ENCODE peak calls at places on chromosomes 16 and 17, in five cellular contexts. N is CD8-positive, alpha-beta T cell; T is body of pancreas; X is endothelial cell; L is choroid plexus epithelial cell. C is an unnamed sample.

GRCh38 chr17:3970668-3971067 is 6.4 kb upstream of the ATP2A3 start:
- DNase-seq in N (no peak), T (no peak), X (no peak), L (no peak), C (no peak)

GRCh38 chr16:72241930-72242329 is 70.0 kb upstream of the PMFBP1 start:
- DNase-seq in N (no peak), T (peak), X (peak), L (peak), C (no peak)

GRCh38 chr17:72858826-72859495 is 233.5 kb downstream of the SLC39A11 start:
- DNase-seq in N (no peak), T (no peak), X (no peak), L (no peak), C (no peak)

GRCh38 chr17:2042355-2042929 is 620 bp downstream of the OVCA2 start:
- DNase-seq in N (no peak), T (no peak), X (peak), L (peak), C (no peak)

GRCh38 chr16:57284206-57284951 is at the start of gene PLLP:
- DNase-seq in N (peak), T (peak), X (peak), L (peak), C (peak)

GRCh38 chr17:78623541-78623940 is 46.3 kb upstream of the DNAH17 start:
- DNase-seq in N (no peak), T (no peak), X (no peak), L (no peak), C (no peak)

GRCh38 chr16:57264381-57264780 is 19.3 kb downstream of the ARL2BP start:
- DNase-seq in N (no peak), T (no peak), X (no peak), L (no peak), C (no peak)

GRCh38 chr17:72169823-72170222 is 49.0 kb downstream of the SOX9 start:
- DNase-seq in N (no peak), T (no peak), X (no peak), L (no peak), C (no peak)

GRCh38 chr16:51327001-51327400 is 175.9 kb upstream of the SALL1 start:
- DNase-seq in N (no peak), T (no peak), X (no peak), L (peak), C (no peak)

GRCh38 chr16:57829969-57830360 is 27.7 kb upstream of the KIFC3 start:
- DNase-seq in N (no peak), T (no peak), X (no peak), L (no peak), C (no peak)

GRCh38 chr16:69345923-69346322 is 5.7 kb downstream of the TMED6 start:
- DNase-seq in N (no peak), T (no peak), X (no peak), L (no peak), C (no peak)

GRCh38 chr17:39699818-39700147 is at the start of gene ERBB2:
- DNase-seq in N (no peak), T (peak), X (peak), L (peak), C (no peak)

GRCh38 chr17:44971776-44972483 is 3.8 kb upstream of the C1QL1 start:
- DNase-seq in N (no peak), T (no peak), X (no peak), L (peak), C (no peak)

GRCh38 chr16:27449434-27450188 is 47.6 kb downstream of the IL21R start:
- DNase-seq in N (peak), T (no peak), X (no peak), L (no peak), C (peak)

GRCh38 chr16:10405386-10405939 is 19.6 kb downstream of the ATF7IP2 start:
- DNase-seq in N (no peak), T (peak), X (no peak), L (peak), C (no peak)

GRCh38 chr16:19654147-19654546 is 63.9 kb downstream of the KNOP1 start:
- DNase-seq in N (no peak), T (no peak), X (no peak), L (no peak), C (no peak)

GRCh38 chr17:80668375-80669149 is 123.9 kb downstream of the RPTOR start:
- DNase-seq in N (no peak), T (no peak), X (no peak), L (no peak), C (no peak)

GRCh38 chr17:50626037-50626574 is 8.6 kb upstream of the ABCC3 start:
- DNase-seq in N (peak), T (peak), X (peak), L (peak), C (peak)

DNA sequence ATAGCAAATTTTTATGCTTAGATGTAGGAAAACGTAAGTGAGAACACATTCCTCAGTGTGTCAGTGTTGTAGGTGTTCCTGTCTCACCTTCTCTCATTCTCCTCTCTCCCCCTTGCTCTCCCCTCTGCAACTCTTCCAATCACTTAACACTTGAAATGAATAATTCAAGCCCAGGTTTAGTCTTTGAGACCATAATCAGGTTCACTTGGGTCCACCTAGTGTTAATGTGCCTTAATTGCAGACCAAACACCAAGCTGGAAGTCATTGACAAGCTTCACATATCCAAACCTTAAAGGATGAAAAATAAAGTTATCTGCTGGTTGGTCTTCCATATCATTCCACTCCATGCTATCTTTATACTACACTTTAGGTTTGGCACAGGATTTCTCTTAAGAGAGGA is 37.0 kb downstream of the STXBP4 start:
- DNase-seq in N (no peak), T (peak), X (no peak), L (peak), C (no peak)
- TF ChIP-seq CTCF in N (no peak), T (peak), X (peak), L (peak), C (peak)

GRCh38 chr17:48317732-48318131 is 112.3 kb downstream of the SKAP1 start:
- DNase-seq in N (no peak), T (no peak), X (no peak), L (no peak), C (no peak)

GRCh38 chr17:48326311-48326710 is 103.7 kb downstream of the SKAP1 start:
- DNase-seq in N (no peak), T (no peak), X (no peak), L (no peak), C (no peak)

DNA sequence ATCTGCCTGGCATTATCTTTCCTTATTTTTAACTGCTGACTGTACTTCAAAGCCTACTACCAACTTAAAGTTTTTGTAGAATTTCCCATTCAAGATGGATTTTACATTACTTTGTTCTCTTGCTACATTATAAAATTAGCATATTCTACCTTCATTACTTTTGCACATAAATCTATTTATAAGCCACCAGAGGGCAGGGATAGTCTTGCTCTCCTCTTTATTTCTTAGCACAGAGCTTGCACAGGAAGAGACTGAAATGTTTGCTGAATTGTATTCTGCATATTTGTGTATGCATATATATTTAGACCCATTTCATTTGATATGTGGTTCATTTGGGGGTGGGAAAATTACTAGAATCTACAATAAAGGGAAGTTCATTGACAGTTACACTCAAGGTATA is 108.0 kb downstream of the SKAP1 start:
- DNase-seq in N (no peak), T (no peak), X (no peak), L (peak), C (no peak)
- TF ChIP-seq CTCF in N (no peak), T (no peak), X (no peak), L (peak), C (no peak)

GRCh38 chr16:73565263-73565662 is 517.3 kb upstream of the ZFHX3 start:
- DNase-seq in N (no peak), T (no peak), X (no peak), L (peak), C (no peak)
- TF ChIP-seq CTCF in N (no peak), T (peak), X (no peak), L (peak), C (peak)

GRCh38 chr16:83113317-83113716 is 486.5 kb downstream of the CDH13 start:
- DNase-seq in N (no peak), T (peak), X (peak), L (peak), C (no peak)
- TF ChIP-seq CTCF in N (no peak), T (peak), X (peak), L (peak), C (peak)

DNA sequence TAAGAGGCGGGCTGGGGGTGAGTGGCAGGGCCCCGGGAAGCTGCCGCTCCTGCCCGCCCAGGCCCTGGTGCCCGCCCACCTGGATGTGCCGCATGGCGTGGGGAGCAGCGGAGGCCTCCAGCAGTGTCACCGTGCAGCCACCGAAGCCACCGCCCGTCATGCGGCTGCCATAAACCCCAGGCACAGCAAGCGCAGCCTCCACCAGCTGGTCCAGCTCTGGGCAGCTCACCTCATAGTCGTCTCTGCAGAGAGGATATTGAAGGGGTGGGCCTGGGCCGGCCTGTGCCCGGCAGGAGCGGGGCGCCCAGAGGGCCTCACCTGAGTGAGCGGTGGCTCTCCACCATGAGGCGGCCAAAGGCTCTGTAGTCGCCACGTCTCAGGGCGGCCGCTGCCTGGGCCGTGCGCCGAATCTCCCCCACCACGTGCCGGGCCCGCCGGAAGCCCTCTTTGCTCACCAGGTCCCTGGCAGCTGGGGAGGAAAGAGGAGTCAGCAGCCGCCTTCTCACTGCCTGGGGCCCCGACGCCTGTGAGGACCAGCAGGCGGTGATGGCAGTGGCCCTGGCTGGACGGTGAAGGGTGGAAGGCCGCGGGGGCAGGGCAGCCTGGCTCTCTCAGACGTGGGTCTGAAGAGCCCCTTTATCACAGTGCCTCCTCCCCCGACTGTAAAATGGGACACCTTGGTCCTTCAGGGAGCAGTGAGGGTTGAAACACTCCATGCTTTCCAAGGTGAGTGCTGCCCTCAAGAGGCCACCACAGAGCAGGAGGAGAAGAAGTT is 6.7 kb downstream of the GALK1 start:
- DNase-seq in N (no peak), T (no peak), X (no peak), L (no peak), C (no peak)
- TF ChIP-seq CTCF in N (no peak), T (no peak), X (no peak), L (peak), C (peak)

DNA sequence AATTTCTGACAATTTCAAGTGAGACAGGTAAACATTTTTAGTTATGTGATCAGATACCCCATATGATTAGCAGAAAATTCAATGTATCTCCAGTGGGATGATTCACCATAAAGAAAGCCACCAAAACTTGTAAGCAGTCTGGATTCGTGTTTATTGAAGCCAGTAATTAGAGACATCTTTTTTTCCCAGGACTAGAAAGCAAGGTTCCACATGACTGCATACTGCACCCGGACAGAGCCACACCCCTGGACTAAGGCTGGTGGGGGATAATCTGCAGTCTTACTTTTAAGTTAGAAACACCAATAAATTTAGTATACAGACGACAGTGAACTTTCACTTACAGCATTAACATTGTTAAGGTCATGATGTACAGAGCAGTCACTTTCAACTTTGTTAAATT is 24.2 kb upstream of the CMTM4 start:
- DNase-seq in N (no peak), T (no peak), X (no peak), L (no peak), C (no peak)
- TF ChIP-seq CTCF in N (no peak), T (no peak), X (no peak), L (no peak), C (no peak)

GRCh38 chr17:35117984-35118383 is 1.7 kb downstream of the RAD51D start:
- DNase-seq in N (no peak), T (no peak), X (no peak), L (peak), C (no peak)
- TF ChIP-seq CTCF in N (peak), T (no peak), X (no peak), L (peak), C (peak)

DNA sequence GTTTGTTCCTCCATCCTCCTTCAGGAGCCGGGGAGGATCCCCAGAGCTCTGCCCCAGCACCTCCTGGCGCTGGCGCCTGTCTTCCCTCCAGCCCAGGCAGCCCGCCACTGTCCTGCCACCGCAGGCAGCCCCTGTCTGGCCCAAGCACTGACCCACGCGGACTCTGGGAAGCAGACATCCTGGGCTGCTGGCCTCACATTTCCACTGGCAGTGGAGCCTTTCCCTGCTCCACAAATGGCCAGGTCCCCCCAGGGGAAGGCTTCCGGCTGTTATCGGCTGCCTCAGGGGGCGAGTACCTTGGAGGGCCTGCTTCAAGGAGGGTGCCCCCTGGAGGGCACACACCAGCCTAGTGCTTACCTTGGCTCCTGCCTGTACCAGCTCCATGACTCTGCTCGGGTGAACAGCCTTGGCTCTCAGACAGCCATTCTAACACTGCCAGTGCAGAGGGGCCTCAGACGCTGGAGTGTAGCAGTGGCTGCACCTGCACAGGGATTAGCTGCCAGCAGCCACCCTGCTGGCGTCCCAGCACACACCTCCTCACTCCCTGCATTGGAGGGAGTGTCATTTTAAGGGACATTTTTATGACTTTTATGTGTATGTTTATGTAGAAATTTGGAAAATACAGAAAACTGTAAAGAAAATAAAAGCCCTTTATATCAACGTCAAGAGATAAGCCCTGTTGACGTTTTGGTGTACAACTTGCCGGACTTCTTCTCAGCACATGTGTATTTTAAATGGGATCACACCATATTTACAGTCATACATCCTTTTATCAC is 21.0 kb downstream of the ACE start:
- DNase-seq in N (no peak), T (no peak), X (peak), L (no peak), C (no peak)
- TF ChIP-seq CTCF in N (no peak), T (no peak), X (peak), L (peak), C (peak)

DNA sequence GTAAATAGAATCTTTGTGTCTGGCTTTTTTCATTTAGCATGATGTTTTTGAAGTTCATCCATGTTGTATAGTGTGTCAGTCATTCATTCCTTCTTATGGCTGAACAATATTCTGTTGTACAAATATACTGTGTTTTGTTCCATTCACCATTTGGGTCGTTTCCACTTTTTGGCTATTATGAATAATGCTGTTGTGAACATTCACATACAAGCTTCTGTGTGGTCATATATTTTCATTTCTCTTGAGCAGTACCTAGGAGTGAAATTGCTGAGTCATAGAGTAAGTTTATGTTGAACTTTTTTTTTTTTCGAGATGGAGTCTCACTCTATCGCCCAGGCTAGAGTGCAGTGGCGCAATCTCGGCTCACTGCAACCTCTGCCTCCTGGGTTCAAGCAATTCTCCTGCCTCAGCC is 32.3 kb upstream of the TAOK1 start:
- DNase-seq in N (no peak), T (no peak), X (no peak), L (peak), C (no peak)
- TF ChIP-seq CTCF in N (no peak), T (no peak), X (no peak), L (no peak), C (no peak)

GRCh38 chr17:66397486-66397885 is 95.1 kb downstream of the PRKCA start:
- DNase-seq in N (no peak), T (no peak), X (no peak), L (no peak), C (no peak)

GRCh38 chr17:66395961-66396360 is 93.5 kb downstream of the PRKCA start:
- DNase-seq in N (no peak), T (no peak), X (no peak), L (no peak), C (no peak)

GRCh38 chr17:66398617-66399016 is 96.2 kb downstream of the PRKCA start:
- DNase-seq in N (no peak), T (no peak), X (no peak), L (no peak), C (no peak)

GRCh38 chr17:66399441-66399840 is 97.0 kb downstream of the PRKCA start:
- DNase-seq in N (no peak), T (no peak), X (no peak), L (no peak), C (no peak)

DNA sequence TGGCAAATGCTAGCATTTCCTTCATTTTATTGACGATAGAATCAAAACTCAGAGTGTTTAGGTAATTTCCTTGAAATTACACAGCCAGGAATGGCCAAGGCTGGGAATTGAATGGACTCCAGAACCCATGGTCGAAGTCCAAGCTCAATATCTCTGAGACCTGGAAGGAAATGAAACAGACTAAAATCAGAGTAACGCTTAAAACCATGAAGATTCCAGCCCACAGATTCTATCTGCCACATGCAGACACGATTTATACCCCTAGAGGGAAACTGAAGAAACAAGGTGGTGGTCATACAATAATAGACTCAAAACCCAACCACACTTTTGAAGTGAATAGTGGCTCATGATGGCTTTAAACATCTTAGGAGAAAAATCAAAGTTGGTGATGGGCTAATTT is 95.6 kb downstream of the PRKCA start:
- DNase-seq in N (no peak), T (no peak), X (no peak), L (no peak), C (no peak)
- TF ChIP-seq CTCF in N (no peak), T (no peak), X (no peak), L (no peak), C (no peak)

C was measured in GM06990.